ENCODE peak calls at places on chromosome 4, in five cellular contexts. X is HT1080; O is NCI-H1105 treated with DMSO at 0.1 percent for 48 hours; W is progenitor cell of endocrine pancreas; I is central memory CD4-positive, alpha-beta T cell. H is an unnamed sample.

GRCh38 chr4:70703695-70704332 is 15.5 kb downstream of the UTP3 start:
- DNase-seq in X (peak), O (peak), W (no peak), I (peak), H (no peak)

GRCh38 chr4:89800012-89800516 is 36.9 kb downstream of the SNCA start:
- DNase-seq in X (peak), O (no peak), W (no peak), I (no peak), H (no peak)

GRCh38 chr4:7165874-7166201 is 26.5 kb upstream of the SORCS2 start:
- DNase-seq in X (no peak), O (no peak), W (no peak), I (no peak), H (peak)

GRCh38 chr4:4856071-4857000 is 3.1 kb upstream of the MSX1 start:
- DNase-seq in X (no peak), O (peak), W (no peak), I (no peak), H (no peak)

GRCh38 chr4:113069212-113069892 is 19.9 kb downstream of the ANK2 start:
- DNase-seq in X (peak), O (no peak), W (no peak), I (no peak), H (no peak)

GRCh38 chr4:71194454-71194853 is 144.4 kb upstream of the SLC4A4 start:
- DNase-seq in X (no peak), O (no peak), W (no peak), I (no peak), H (no peak)

GRCh38 chr4:155568641-155569040 is 98.0 kb upstream of the GUCY1A1 start:
- DNase-seq in X (no peak), O (no peak), W (no peak), I (no peak), H (no peak)

GRCh38 chr4:177400030-177400429 is 42.2 kb downstream of the AGA start:
- DNase-seq in X (no peak), O (no peak), W (no peak), I (no peak), H (no peak)

GRCh38 chr4:73343432-73343831 is 60.7 kb upstream of the ALB start:
- DNase-seq in X (no peak), O (no peak), W (no peak), I (no peak), H (no peak)